ENCODE peak calls at places on chromosomes 3 and 15, in six cellular contexts. W, D, X, N, M and B are unnamed samples.

GRCh38 chr3:83559082-83559481 is 1399.7 kb upstream of the CADM2 start:
- DNase-seq in M (no peak), X (no peak), D (no peak), W (no peak), N (no peak), B (no peak)

GRCh38 chr3:15899438-15899837 is 101.7 kb upstream of the ANKRD28 start:
- DNase-seq in W (no peak), D (no peak), N (no peak), M (no peak), X (no peak), B (no peak)

GRCh38 chr3:87088984-87089841 is 98.3 kb upstream of the VGLL3 start:
- DNase-seq in D (peak), X (peak), M (no peak), W (no peak), N (no peak), B (no peak)

GRCh38 chr3:8503871-8504610 is 2.4 kb downstream of the LMCD1 start:
- DNase-seq in W (no peak), M (no peak), D (peak), X (no peak), N (no peak), B (no peak)

GRCh38 chr3:42652251-42652610 is 1.3 kb upstream of the ZBTB47 start:
- DNase-seq in X (no peak), M (no peak), W (no peak), D (no peak), N (no peak), B (no peak)

GRCh38 chr3:114711321-114711891 is 417.6 kb downstream of the TIGIT start:
- DNase-seq in N (no peak), D (no peak), X (no peak), M (no peak), W (no peak), B (no peak)

GRCh38 chr3:97917813-97918536 is 54.3 kb downstream of the RIOX2 start:
- DNase-seq in M (no peak), D (no peak), W (no peak), N (no peak), X (no peak), B (no peak)

GRCh38 chr3:33915796-33916589 is 117.6 kb downstream of the PDCD6IP start:
- DNase-seq in N (no peak), W (peak), M (no peak), D (peak), X (peak), B (no peak)

GRCh38 chr15:87736921-87737389 is 519.6 kb downstream of the NTRK3 start:
- DNase-seq in W (peak), X (no peak), M (no peak), D (no peak), N (no peak), B (no peak)

GRCh38 chr3:8835385-8835784 is 66.0 kb upstream of the OXTR start:
- DNase-seq in X (no peak), W (no peak), M (no peak), N (no peak), D (no peak), B (no peak)

GRCh38 chr3:133455960-133456359 is 56.1 kb downstream of the BFSP2 start:
- DNase-seq in X (no peak), M (no peak), N (no peak), D (no peak), W (no peak), B (no peak)

GRCh38 chr15:65829150-65829764 is 37.2 kb upstream of the DENND4A start:
- DNase-seq in W (peak), N (no peak), M (no peak), X (no peak), D (peak), B (peak)

GRCh38 chr15:57782731-57783130 is 76.2 kb downstream of the POLR2M start:
- DNase-seq in X (no peak), N (no peak), M (no peak), W (no peak), D (no peak), B (no peak)

GRCh38 chr3:72661115-72661457 is 187.2 kb downstream of the SHQ1 start:
- DNase-seq in D (no peak), N (no peak), W (no peak), X (peak), M (no peak), B (no peak)

GRCh38 chr3:189792046-189792929 is 161.1 kb downstream of the TP63 start:
- DNase-seq in X (no peak), M (no peak), N (no peak), D (no peak), W (no peak), B (no peak)

GRCh38 chr3:129045675-129046036 is 14.9 kb upstream of the GP9 start:
- DNase-seq in N (peak), M (no peak), D (peak), X (no peak), W (peak), B (peak)

GRCh38 chr3:134242649-134243637 is 7.7 kb downstream of the RYK start:
- DNase-seq in M (no peak), D (peak), W (no peak), X (no peak), N (no peak), B (no peak)

GRCh38 chr3:126369490-126369889 is 12.3 kb upstream of the KLF15 start:
- DNase-seq in N (no peak), X (no peak), M (no peak), D (no peak), W (no peak), B (no peak)

GRCh38 chr15:87873501-87873900 is 383.0 kb downstream of the NTRK3 start:
- DNase-seq in X (no peak), N (no peak), W (no peak), M (no peak), D (no peak), B (no peak)

GRCh38 chr3:177111541-177111949 is 85.7 kb downstream of the TBL1XR1 start:
- DNase-seq in D (no peak), W (no peak), M (no peak), X (no peak), N (no peak), B (no peak)

GRCh38 chr15:61530769-61531168 is 301.7 kb upstream of the RORA start:
- DNase-seq in D (peak), M (no peak), N (no peak), W (no peak), X (no peak), B (no peak)

GRCh38 chr3:69144631-69145244 is 22.3 kb upstream of the LMOD3 start:
- DNase-seq in W (no peak), X (no peak), M (no peak), N (no peak), D (peak), B (no peak)

GRCh38 chr3:52077900-52078299 is 21.5 kb upstream of the DUSP7 start:
- DNase-seq in M (no peak), N (no peak), X (no peak), W (no peak), D (no peak), B (no peak)

GRCh38 chr3:51994530-51994929 is 1.2 kb downstream of the RPL29 start:
- DNase-seq in M (no peak), X (no peak), N (no peak), D (no peak), W (no peak), B (no peak)

GRCh38 chr3:136146981-136147729 is 49.0 kb downstream of the MSL2 start:
- DNase-seq in X (no peak), N (no peak), W (no peak), M (no peak), D (no peak), B (no peak)

GRCh38 chr3:12875857-12876451 is 34.6 kb upstream of the RPL32 start:
- DNase-seq in M (no peak), X (no peak), D (peak), N (no peak), W (peak), B (no peak)

GRCh38 chr3:138434875-138435772 is 708 bp downstream of the ESYT3 start:
- DNase-seq in D (peak), X (no peak), W (peak), M (no peak), N (no peak), B (no peak)

GRCh38 chr15:82165948-82166376 is 96.6 kb downstream of the EFL1 start:
- DNase-seq in W (no peak), N (no peak), M (no peak), D (no peak), X (no peak), B (no peak)